ENCODE peak calls at places on chromosomes 1 and 21, in eight cellular contexts. B is DND-41, F is PC-9, J is astrocyte, E is neural progenitor cell, K is keratinocyte, P is GM23248, T is PC-3. D is an unnamed sample.

GRCh38 chr1:107378602-107379265 is 237.9 kb downstream of the NTNG1 start:
- DNase-seq in K (no peak), J (peak; percentile 26), B (no peak), E (no peak), T (no peak), F (no peak), P (no peak), D (no peak)

GRCh38 chr1:34740161-34740875 is 14.5 kb upstream of the GJB5 start:
- DNase-seq in B (no peak), J (no peak), P (peak; percentile 44), E (peak; percentile 70), K (no peak), T (no peak), F (no peak), D (no peak)

GRCh38 chr1:159172599-159173291 is 1.3 kb downstream of the CADM3 start:
- DNase-seq in K (no peak), B (no peak), F (no peak), T (no peak), J (no peak), E (peak; percentile 69), P (no peak), D (no peak)

GRCh38 chr1:85718678-85719340 is 10.6 kb upstream of the ZNHIT6 start:
- DNase-seq in B (no peak), E (no peak), T (no peak), K (no peak), P (no peak), J (no peak), F (no peak), D (no peak)

GRCh38 chr1:194289569-194290266 is 1103.3 kb upstream of the B3GALT2 start:
- DNase-seq in F (no peak), E (no peak), J (no peak), B (no peak), P (no peak), T (no peak), K (no peak), D (no peak)

GRCh38 chr21:26909972-26910371 is 56.9 kb downstream of the ADAMTS5 start:
- DNase-seq in J (no peak), B (no peak), F (no peak), K (no peak), E (peak; percentile 79), T (peak; percentile 25), P (peak; percentile 4), D (no peak)

GRCh38 chr1:145978860-145979745 is 14.6 kb downstream of the POLR3GL start:
- DNase-seq in K (peak; percentile 98), B (peak; percentile 86), T (peak; percentile 100), P (peak; percentile 100), E (peak; percentile 91), J (peak; percentile 100), F (peak; percentile 86), D (peak; percentile 100)

GRCh38 chr1:221708076-221708571 is 33.8 kb downstream of the DUSP10 start:
- DNase-seq in J (peak; percentile 76), B (peak; percentile 78), P (peak; percentile 33), F (no peak), K (no peak), E (no peak), T (no peak), D (no peak)

GRCh38 chr1:3697810-3698209 is 45.5 kb downstream of the TP73 start:
- DNase-seq in F (no peak), T (no peak), E (no peak), J (no peak), B (no peak), K (no peak), P (no peak), D (no peak)

GRCh38 chr1:205583461-205584130 is 48.2 kb downstream of the ELK4 start:
- DNase-seq in B (no peak), F (no peak), J (no peak), K (no peak), T (no peak), P (no peak), E (no peak), D (no peak)

GRCh38 chr21:29640233-29640554 is 299.6 kb downstream of the GRIK1 start:
- DNase-seq in J (no peak), F (no peak), K (no peak), T (no peak), E (no peak), B (no peak), P (no peak), D (peak; percentile 23)

GRCh38 chr1:32933742-32934322 is 30.8 kb downstream of the RNF19B start:
- DNase-seq in B (no peak), P (peak; percentile 13), J (no peak), T (peak; percentile 76), E (peak; percentile 4), K (no peak), F (peak; percentile 52), D (peak; percentile 59)

GRCh38 chr1:9181990-9182783 is 52.4 kb upstream of the H6PD start:
- DNase-seq in J (no peak), P (peak; percentile 72), F (peak; percentile 56), B (no peak), K (peak; percentile 53), E (peak; percentile 66), T (peak; percentile 39), D (no peak)

GRCh38 chr1:180956028-180956640 is 43.4 kb downstream of the KIAA1614 start:
- DNase-seq in J (no peak), F (no peak), B (no peak), P (no peak), K (no peak), E (no peak), T (no peak), D (no peak)

GRCh38 chr1:37147906-37148305 is 113.6 kb upstream of the GRIK3 start:
- DNase-seq in B (no peak), T (no peak), E (no peak), F (no peak), P (no peak), K (no peak), J (no peak), D (no peak)

GRCh38 chr1:156485984-156486383 is 14.6 kb downstream of the MEF2D start:
- DNase-seq in J (no peak), E (no peak), P (no peak), F (no peak), K (no peak), B (no peak), T (no peak), D (no peak)

GRCh38 chr1:6547301-6547700 is 7.0 kb downstream of the NOL9 start:
- DNase-seq in E (no peak), T (peak; percentile 34), K (no peak), F (no peak), J (no peak), B (no peak), P (peak; percentile 29), D (peak; percentile 17)

GRCh38 chr21:37198989-37199924 is 67.9 kb downstream of the VPS26C start:
- DNase-seq in B (no peak), F (peak; percentile 55), P (peak; percentile 41), K (no peak), J (peak; percentile 68), T (peak; percentile 91), E (no peak), D (peak; percentile 80)

GRCh38 chr21:46057111-46057709 is 40.7 kb upstream of the COL6A2 start:
- DNase-seq in F (no peak), B (peak; percentile 72), T (no peak), E (no peak), K (no peak), J (no peak), P (no peak), D (no peak)

GRCh38 chr21:33025471-33026298 is at the start of gene OLIG2:
- DNase-seq in T (no peak), J (no peak), F (no peak), B (no peak), K (no peak), E (peak; percentile 96), P (no peak), D (no peak)
- TF ChIP-seq EZH2 in T (no peak), J (peak; percentile 62), F (no peak), B (no peak), K (peak; percentile 93), E (no peak), P (peak; percentile 90), D (no peak)

GRCh38 chr1:1832151-1832550 is 53.9 kb upstream of the NADK start:
- DNase-seq in F (no peak), E (no peak), B (no peak), J (no peak), P (peak; percentile 17), K (no peak), T (no peak), D (no peak)

GRCh38 chr1:1833916-1834325 is 55.7 kb upstream of the NADK start:
- DNase-seq in F (no peak), P (peak; percentile 20), K (no peak), E (peak; percentile 67), J (peak; percentile 23), T (no peak), B (no peak), D (no peak)

GRCh38 chr1:1835546-1835945 is 55.3 kb downstream of the GNB1 start:
- DNase-seq in P (no peak), K (peak; percentile 86), F (no peak), T (no peak), J (no peak), E (no peak), B (no peak), D (no peak)

GRCh38 chr1:1832820-1833219 is 54.5 kb upstream of the NADK start:
- DNase-seq in E (no peak), K (no peak), T (peak; percentile 27), J (peak; percentile 20), B (no peak), F (no peak), P (peak; percentile 50), D (peak; percentile 36)

GRCh38 chr1:1833456-1833855 is 55.2 kb upstream of the NADK start:
- DNase-seq in J (no peak), B (no peak), P (no peak), F (no peak), T (no peak), K (no peak), E (no peak), D (no peak)
- H4K20me1 ChIP-seq in J (peaks cover 93% of the 10 kb centered on the region), B (peaks cover 83% of the 10 kb centered on the region), P (peaks cover 6% of the 10 kb centered on the region), F (peaks cover 55% of the 10 kb centered on the region), T (peaks cover 28% of the 10 kb centered on the region), K (peaks cover 29% of the 10 kb centered on the region), E (peaks cover 87% of the 10 kb centered on the region), D (peaks cover 3% of the 10 kb centered on the region)

GRCh38 chr21:44351535-44352252 is 1.7 kb upstream of the TRPM2 start:
- DNase-seq in T (no peak), J (no peak), K (no peak), E (no peak), B (no peak), F (no peak), P (no peak), D (no peak)
- H3K27ac ChIP-seq in T (no peak overlapping the region), J (no peak overlapping the region), K (no peak overlapping the region), E (no peak overlapping the region), B (peak overlapping the region; percentile 77), F (no peak overlapping the region), P (no peak overlapping the region), D (no peak overlapping the region)

GRCh38 chr21:39080366-39080765 is 102.9 kb downstream of the PSMG1 start:
- DNase-seq in E (no peak), F (no peak), B (no peak), K (no peak), T (no peak), P (no peak), J (no peak), D (no peak)

GRCh38 chr21:39077816-39078215 is 105.4 kb downstream of the PSMG1 start:
- DNase-seq in J (no peak), E (no peak), F (no peak), P (no peak), B (no peak), K (no peak), T (no peak), D (no peak)

GRCh38 chr21:39082656-39083376 is 100.4 kb downstream of the PSMG1 start:
- DNase-seq in K (peak; percentile 26), F (no peak), T (peak; percentile 45), B (no peak), E (peak; percentile 51), P (no peak), J (no peak), D (no peak)

GRCh38 chr21:39078322-39079065 is 104.8 kb downstream of the PSMG1 start:
- DNase-seq in T (no peak), E (no peak), P (no peak), B (no peak), J (no peak), F (no peak), K (no peak), D (no peak)

GRCh38 chr21:39079617-39080016 is 103.6 kb downstream of the PSMG1 start:
- DNase-seq in E (no peak), T (no peak), P (no peak), J (peak; percentile 21), B (no peak), K (no peak), F (no peak), D (peak; percentile 33)
- TF ChIP-seq EZH2 in E (no peak), T (no peak), P (no peak), J (no peak), B (no peak), K (no peak), F (no peak), D (no peak)

D was measured in fibroblast of lung.